ENCODE peak calls at places on chromosomes 12 and 14, in seven cellular contexts. X, D, O, N, S, B and A are unnamed samples.
A peak's percentile ranks its signal among the peaks of the same experiment; 100 is the strongest.

GRCh38 chr14:80150301-80150700 is 61.0 kb downstream of the DIO2 start:
- DNase-seq in B (no peak), O (no peak), N (no peak), D (no peak), X (no peak), S (no peak), A (no peak)

GRCh38 chr12:10618338-10618987 is 5.1 kb upstream of the MAGOHB start:
- DNase-seq in S (peak; percentile 81), B (no peak), O (peak; percentile 70), X (no peak), N (no peak), D (no peak), A (no peak)

GRCh38 chr14:33184587-33184986 is 245.9 kb downstream of the NPAS3 start:
- DNase-seq in X (no peak), D (no peak), B (no peak), O (no peak), S (no peak), N (no peak), A (no peak)

GRCh38 chr12:56032006-56032405 is 9.7 kb upstream of the RPS26 start:
- DNase-seq in S (no peak), B (no peak), N (no peak), X (no peak), D (no peak), O (no peak), A (peak; percentile 76)

GRCh38 chr14:79670811-79671210 is 540.5 kb downstream of the DIO2 start:
- DNase-seq in S (no peak), D (no peak), X (no peak), N (no peak), O (no peak), B (no peak), A (no peak)

GRCh38 chr14:31208546-31209424 is 1.2 kb upstream of the HECTD1 start:
- DNase-seq in D (no peak), N (no peak), S (no peak), B (no peak), X (no peak), O (no peak), A (peak; percentile 67)

GRCh38 chr12:86724716-86725115 is 468.5 kb upstream of the MGAT4C start:
- DNase-seq in S (peak; percentile 39), N (no peak), O (no peak), X (no peak), B (no peak), D (no peak), A (no peak)

GRCh38 chr12:113907446-113908180 is 58.5 kb downstream of the RBM19 start:
- DNase-seq in N (no peak), D (no peak), X (no peak), S (no peak), O (no peak), B (no peak), A (no peak)

GRCh38 chr12:109701064-109701463 is 12.6 kb upstream of the FAM222A start:
- DNase-seq in D (no peak), B (no peak), S (no peak), O (no peak), X (no peak), N (no peak), A (no peak)

GRCh38 chr12:80445083-80445482 is 1.0 kb downstream of the PTPRQ start:
- DNase-seq in S (no peak), N (no peak), X (no peak), O (no peak), D (no peak), B (no peak), A (no peak)

GRCh38 chr12:124915249-124916236 is 1.1 kb upstream of the UBC start:
- DNase-seq in N (no peak), S (no peak), D (no peak), O (no peak), B (no peak), X (peak; percentile 77), A (peak; percentile 51)

GRCh38 chr14:104603623-104604401 is 760 bp downstream of the TMEM179 start:
- DNase-seq in D (no peak), B (peak; percentile 18), N (peak; percentile 8), X (peak; percentile 19), S (no peak), O (no peak), A (no peak)

GRCh38 chr12:120125792-120126634 is 9.5 kb upstream of the RAB35 start:
- DNase-seq in S (no peak), X (no peak), D (no peak), B (no peak), N (no peak), O (no peak), A (peak; percentile 46)

GRCh38 chr12:269216-269615 is 6.6 kb upstream of the SLC6A13 start:
- DNase-seq in D (no peak), B (no peak), O (no peak), X (no peak), S (no peak), N (no peak), A (no peak)

GRCh38 chr12:107356266-107356936 is 263.1 kb upstream of the CRY1 start:
- DNase-seq in X (no peak), S (peak; percentile 51), B (no peak), D (no peak), O (peak; percentile 42), N (no peak), A (no peak)

GRCh38 chr14:75201087-75201486 is 24.7 kb upstream of the TMED10 start:
- DNase-seq in O (no peak), B (no peak), X (no peak), N (no peak), S (no peak), D (no peak), A (no peak)

GRCh38 chr12:115421796-115422709 is 738.1 kb upstream of the TBX3 start:
- DNase-seq in B (no peak), S (no peak), O (no peak), N (no peak), D (no peak), X (no peak), A (no peak)

DNA sequence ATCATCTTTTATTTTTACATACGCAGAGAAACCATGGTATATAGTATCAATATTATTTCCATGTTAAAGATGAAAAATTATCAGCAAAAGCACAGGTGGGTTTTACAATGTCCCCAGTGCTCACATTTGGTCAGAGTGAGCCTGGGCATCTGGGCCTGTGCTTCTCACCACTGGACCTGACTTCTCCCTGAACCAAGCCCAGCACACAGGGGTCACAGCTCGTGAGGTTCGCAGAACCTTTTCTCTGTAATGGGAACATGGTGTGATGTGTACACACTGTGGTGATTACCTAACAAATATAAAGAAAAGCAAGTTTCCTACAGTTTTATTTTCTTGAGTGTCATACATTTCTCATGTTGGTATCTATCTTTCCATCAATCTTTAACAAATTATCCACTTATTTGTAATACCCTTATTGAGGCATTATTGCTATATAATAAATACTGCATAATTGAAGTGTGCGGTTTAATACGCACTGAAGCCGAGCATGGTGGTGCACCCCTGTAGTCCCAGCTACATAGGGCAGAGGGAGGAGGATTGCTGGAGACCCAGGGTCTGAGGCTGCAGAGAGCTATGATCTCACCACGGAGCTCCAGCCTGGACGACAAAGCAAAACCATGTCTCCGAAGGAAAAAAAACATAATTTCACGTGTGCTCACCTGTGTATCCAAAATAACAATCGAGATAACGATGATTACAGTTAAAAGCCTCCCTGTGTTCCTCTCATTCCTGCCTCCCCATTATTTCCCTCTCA is 743.2 kb downstream of the TMEM121 start:
- DNase-seq in O (no peak), B (no peak), X (no peak), D (no peak), N (no peak), S (no peak), A (no peak)
- TF ChIP-seq CTCF in O (no peak), B (no peak), X (no peak), D (no peak), N (no peak), S (no peak), A (no peak)

GRCh38 chr12:46401703-46402102 is 29.1 kb upstream of the SLC38A2 start:
- DNase-seq in B (no peak), O (no peak), X (no peak), N (no peak), S (peak; percentile 54), D (no peak), A (no peak)
- TF ChIP-seq CTCF in B (no peak), O (peak; percentile 18), X (no peak), N (no peak), S (peak; percentile 19), D (no peak), A (no peak)

DNA sequence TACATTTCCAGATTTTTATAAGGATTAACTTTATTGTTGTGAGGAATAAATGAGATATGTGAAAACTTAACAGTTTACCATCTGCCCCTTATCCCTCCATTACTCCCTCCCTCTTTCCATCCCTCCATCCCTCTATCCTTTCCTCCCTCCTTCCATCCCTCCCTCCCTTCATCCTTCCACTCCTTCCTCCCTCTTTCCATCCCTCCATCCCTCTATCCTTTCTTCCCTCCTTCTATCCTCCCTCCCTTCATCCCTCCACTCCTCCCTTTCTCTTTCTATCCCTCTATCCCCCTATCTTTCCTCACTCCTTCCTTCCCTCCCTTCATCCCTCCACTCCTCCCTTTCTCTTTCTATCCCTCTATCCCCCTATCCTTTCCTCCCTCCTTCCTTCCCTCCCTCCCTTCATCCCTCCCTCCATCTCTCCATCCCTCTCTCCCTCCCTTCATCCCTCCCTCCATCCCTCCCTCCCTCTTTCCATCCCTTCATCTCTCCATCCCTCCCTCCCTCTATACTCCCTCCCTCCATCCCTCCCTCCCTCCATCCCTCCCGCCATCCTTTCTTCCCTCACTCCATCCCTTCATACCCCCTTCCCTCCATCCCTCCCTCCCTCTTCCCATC is 181.8 kb upstream of the PLXNC1 start:
- DNase-seq in D (no peak), B (no peak), X (no peak), S (no peak), O (no peak), N (no peak), A (no peak)
- TF ChIP-seq CTCF in D (no peak), B (no peak), X (no peak), S (no peak), O (no peak), N (no peak), A (no peak)

DNA sequence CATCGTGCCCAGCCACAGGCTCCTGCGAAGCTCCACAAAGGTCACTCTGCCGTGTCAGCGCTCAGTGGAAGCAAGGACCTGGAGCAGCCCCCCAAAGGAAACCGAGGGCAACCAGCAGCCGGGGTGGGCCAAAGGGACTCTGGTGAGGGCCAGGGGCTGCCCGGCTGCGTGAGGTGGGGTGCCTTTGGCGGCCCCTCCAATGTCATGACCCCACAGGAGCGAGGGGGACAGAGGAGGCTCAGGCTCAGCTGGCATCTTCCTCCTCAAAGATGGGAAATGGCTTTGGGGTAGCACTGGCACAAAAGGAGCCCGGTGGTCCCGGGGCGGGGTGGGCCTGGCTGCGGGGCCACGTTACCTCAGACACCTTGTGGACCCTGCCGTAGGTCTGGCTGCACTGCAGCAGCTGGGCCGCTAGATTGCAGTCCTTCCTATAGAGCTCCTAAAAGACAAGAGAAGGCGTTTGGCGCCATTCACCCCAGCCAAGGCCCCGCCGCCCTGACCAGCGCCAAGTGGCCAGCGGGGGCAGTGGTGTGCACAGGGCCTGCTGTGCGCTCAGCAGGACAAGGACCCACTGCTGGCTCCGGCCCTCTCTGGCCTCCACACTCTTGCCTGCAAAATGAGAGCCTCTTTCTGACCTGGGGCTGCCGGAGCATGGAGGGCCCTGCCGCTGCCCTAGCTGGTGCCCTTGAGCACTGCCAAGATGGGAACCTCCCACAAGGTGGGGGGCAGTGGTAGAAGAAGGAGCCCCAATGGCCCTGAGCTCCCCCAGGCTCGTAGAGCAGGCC is 46.9 kb downstream of the BEGAIN start:
- DNase-seq in S (no peak), D (no peak), B (no peak), O (no peak), X (peak; percentile 28), N (peak; percentile 75), A (no peak)
- TF ChIP-seq CTCF in S (no peak), D (peak; percentile 48), B (no peak), O (peak; percentile 18), X (no peak), N (peak; percentile 46), A (no peak)